ENCODE peak calls at places on chromosomes 6 and 20, in nine cellular contexts. B, N, A, Z, U, K, J, R and G are unnamed samples.

GRCh38 chr6:108947114-108947854 is 99.1 kb downstream of the ARMC2 start:
- DNase-seq in Z (no peak), A (no peak), N (no peak), K (no peak), R (no peak), B (no peak), U (peak; percentile 51), J (no peak), G (no peak)

GRCh38 chr20:45919536-45919933 is 7.6 kb upstream of the PLTP start:
- DNase-seq in K (peak; percentile 88), B (peak; percentile 85), R (no peak), J (no peak), U (peak; percentile 82), N (no peak), Z (peak; percentile 54), A (no peak), G (peak; percentile 85)

GRCh38 chr20:33611106-33611505 is 51.0 kb upstream of the C20orf144 start:
- DNase-seq in J (no peak), U (no peak), R (no peak), K (no peak), Z (no peak), A (no peak), N (no peak), B (no peak), G (no peak)

GRCh38 chr6:16181429-16182359 is 52.8 kb downstream of the MYLIP start:
- DNase-seq in J (no peak), K (no peak), A (no peak), Z (no peak), U (no peak), B (no peak), N (no peak), R (no peak), G (no peak)

GRCh38 chr20:53157443-53158408 is 185.6 kb downstream of the TSHZ2 start:
- DNase-seq in A (peak; percentile 37), B (peak; percentile 51), Z (peak; percentile 59), R (peak; percentile 55), K (no peak), N (peak; percentile 47), U (no peak), J (no peak), G (no peak)

GRCh38 chr20:34573541-34573940 is 15.0 kb downstream of the MAP1LC3A start:
- DNase-seq in Z (no peak), B (no peak), U (no peak), J (no peak), R (no peak), A (no peak), K (peak; percentile 46), N (no peak), G (peak; percentile 4)

GRCh38 chr6:110387986-110388385 is 27.4 kb downstream of the DDO start:
- DNase-seq in R (no peak), B (no peak), N (no peak), A (no peak), U (no peak), J (no peak), Z (no peak), K (no peak), G (no peak)

GRCh38 chr6:157172088-157172768 is 151.1 kb downstream of the TMEM242 start:
- DNase-seq in B (no peak), Z (no peak), J (no peak), U (no peak), A (no peak), K (no peak), R (no peak), N (no peak), G (peak; percentile 37)

GRCh38 chr6:167276772-167277533 is 14.2 kb upstream of the UNC93A start:
- DNase-seq in N (no peak), A (no peak), J (no peak), B (peak; percentile 18), K (no peak), U (no peak), Z (no peak), R (no peak), G (no peak)

GRCh38 chr20:17675519-17676377 is 6.3 kb downstream of the RRBP1 start:
- DNase-seq in J (no peak), R (no peak), A (no peak), Z (no peak), N (no peak), B (no peak), U (no peak), K (no peak), G (no peak)

GRCh38 chr6:156167289-156168076 is 609.7 kb upstream of the ARID1B start:
- DNase-seq in K (peak; percentile 77), R (no peak), A (no peak), Z (peak; percentile 10), N (no peak), U (peak; percentile 25), B (no peak), J (no peak), G (peak; percentile 64)

GRCh38 chr6:45930419-45931059 is 85.1 kb downstream of the CLIC5 start:
- DNase-seq in U (peak; percentile 89), A (peak; percentile 62), J (no peak), Z (peak; percentile 71), K (no peak), N (no peak), R (peak; percentile 78), B (peak; percentile 71), G (peak; percentile 32)

GRCh38 chr6:143745160-143746133 is 67.7 kb downstream of the PHACTR2 start:
- DNase-seq in Z (peak; percentile 62), B (peak; percentile 57), A (peak; percentile 17), K (no peak), R (no peak), U (peak; percentile 26), J (no peak), N (no peak), G (peak; percentile 37)

GRCh38 chr20:59721386-59721785 is 117.0 kb downstream of the PHACTR3 start:
- DNase-seq in Z (no peak), U (no peak), N (no peak), A (no peak), K (no peak), B (no peak), J (no peak), R (no peak), G (no peak)

GRCh38 chr20:59718071-59718470 is 113.7 kb downstream of the PHACTR3 start:
- DNase-seq in B (no peak), A (no peak), K (no peak), J (no peak), R (no peak), Z (no peak), U (no peak), N (no peak), G (no peak)

GRCh38 chr20:59723108-59723500 is 118.8 kb downstream of the PHACTR3 start:
- DNase-seq in K (no peak), B (no peak), R (no peak), Z (no peak), A (no peak), N (no peak), U (peak; percentile 11), J (no peak), G (no peak)

GRCh38 chr20:59718681-59719080 is 114.3 kb downstream of the PHACTR3 start:
- DNase-seq in U (no peak), B (no peak), J (no peak), Z (no peak), R (no peak), K (no peak), N (no peak), A (no peak), G (no peak)

GRCh38 chr20:59720013-59720412 is 115.7 kb downstream of the PHACTR3 start:
- DNase-seq in Z (no peak), K (no peak), J (no peak), R (no peak), N (no peak), A (no peak), U (no peak), B (no peak), G (no peak)
- TF ChIP-seq EP300 in Z (no peak), K (no peak), J (no peak), R (no peak), N (no peak), A (no peak), U (no peak), B (no peak), G (no peak)

DNA sequence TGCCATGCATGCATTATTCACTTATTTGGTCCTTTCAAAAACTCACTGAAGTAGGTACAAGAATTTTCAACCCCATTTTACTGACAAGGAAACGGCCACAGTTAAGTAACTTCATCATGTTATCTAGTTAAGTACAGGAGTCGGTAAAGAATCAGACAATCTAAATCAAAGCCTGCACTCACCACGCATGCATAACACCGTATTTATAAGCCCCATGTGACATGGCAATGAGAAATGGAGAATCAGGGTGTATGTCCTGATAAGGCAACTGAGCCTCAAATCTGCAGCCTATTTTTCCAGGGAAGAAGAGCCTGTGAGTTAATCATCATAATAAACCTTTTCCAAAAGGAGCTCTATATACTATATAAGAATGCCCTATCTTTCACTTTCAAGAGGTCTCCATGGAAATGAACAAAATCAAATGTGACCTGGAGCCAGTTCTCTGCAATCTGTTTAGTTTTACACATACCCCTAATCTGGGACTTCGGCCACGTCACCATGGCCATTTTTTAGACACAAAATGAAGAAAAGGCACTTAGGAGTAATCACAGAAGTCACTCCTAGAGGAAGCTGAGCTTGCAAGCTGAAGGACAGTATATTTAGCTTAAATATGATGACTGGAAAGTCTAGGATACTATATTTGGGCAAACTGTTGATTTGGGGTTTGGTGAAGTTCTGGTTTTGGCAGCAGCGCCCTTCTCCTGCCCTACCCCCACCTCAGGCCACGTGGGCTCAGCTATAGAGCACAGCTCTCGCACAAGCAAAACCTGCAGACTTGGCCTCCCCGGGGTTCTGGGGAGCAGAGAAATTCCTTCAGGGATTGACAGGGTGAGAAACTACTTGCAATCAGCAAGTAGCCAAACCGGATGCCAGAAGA is 19.2 kb downstream of the TRAM2 start:
- DNase-seq in B (no peak), U (no peak), J (no peak), R (no peak), K (no peak), N (no peak), A (no peak), Z (no peak), G (no peak)
- H3K4me1 ChIP-seq in B (peaks cover 9% of the 10 kb centered on the region), U (peaks cover 8% of the 10 kb centered on the region), J (peaks cover 7% of the 10 kb centered on the region), R (peaks cover 21% of the 10 kb centered on the region), K (peaks cover 65% of the 10 kb centered on the region), N (peaks cover 16% of the 10 kb centered on the region), A (peaks cover 29% of the 10 kb centered on the region), Z (peaks cover 31% of the 10 kb centered on the region), G (peaks cover 15% of the 10 kb centered on the region)

DNA sequence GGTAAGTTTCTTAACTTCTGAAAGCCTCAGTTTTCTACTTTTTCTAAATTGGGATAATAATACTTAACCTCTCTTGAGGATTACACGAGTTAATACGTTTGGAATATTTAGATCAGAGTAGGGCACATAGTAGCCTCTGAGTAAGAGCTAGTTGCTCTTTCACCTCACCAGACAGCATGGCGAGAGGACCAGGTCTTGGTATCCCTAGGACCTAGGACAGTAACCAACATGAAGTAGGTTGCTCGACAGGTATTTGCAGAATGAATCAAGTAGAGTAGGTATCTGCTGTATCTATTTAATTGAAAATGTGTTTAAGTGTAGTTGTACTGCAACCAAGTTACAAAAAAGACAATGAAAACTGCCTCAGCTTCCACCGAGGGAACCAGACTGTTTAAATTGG is 1.4 kb downstream of the CDC5L start:
- DNase-seq in K (no peak), U (no peak), N (no peak), R (no peak), Z (no peak), J (no peak), B (no peak), A (no peak), G (no peak)
- H3K4me3 ChIP-seq in K (peak overlapping the region; percentile 94), U (no peak overlapping the region), N (peak overlapping the region; percentile 72), R (peak overlapping the region; percentile 81), Z (peak overlapping the region; percentile 97), J (peak overlapping the region; percentile 98), B (peak overlapping the region; percentile 91), A (peak overlapping the region; percentile 79), G (peak overlapping the region; percentile 91)

DNA sequence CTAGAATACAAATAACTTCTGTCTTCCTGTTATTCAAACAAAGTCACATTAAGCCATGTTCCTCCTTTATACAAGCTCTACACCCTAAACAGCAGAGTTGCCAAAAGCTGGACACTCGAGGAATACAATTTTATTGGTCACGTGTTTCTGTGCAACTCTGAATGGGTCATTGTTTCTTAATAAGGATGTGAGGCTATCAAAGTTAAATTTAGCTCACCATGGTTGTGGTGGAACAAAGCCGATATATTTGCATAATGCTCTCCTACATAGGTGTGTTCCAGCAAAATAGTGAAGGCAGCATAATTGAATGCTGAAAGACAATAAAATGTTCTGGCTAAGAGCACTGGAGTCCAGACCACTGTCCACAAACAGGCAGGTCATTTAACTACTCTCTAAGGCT is 36.9 kb upstream of the CD2AP start:
- DNase-seq in Z (no peak), J (peak; percentile 47), A (no peak), B (no peak), U (peak; percentile 16), K (no peak), N (no peak), R (no peak), G (no peak)
- TF ChIP-seq EP300 in Z (no peak), J (no peak), A (no peak), B (no peak), U (peak; percentile 25), K (no peak), N (no peak), R (no peak), G (no peak)